ENCODE peak calls at places on chromosomes 7 and 10, in five cellular contexts. One of them, this sample, is unnamed.

GRCh38 chr10:118564652-118565051 is 30.8 kb downstream of the PRLHR start:
- DNase-seq in endothelial cell: peak
- DNase-seq in mucosa of descending colon: no peak
- DNase-seq in IMR-90: no peak
- DNase-seq in CD14-positive monocyte: no peak
- DNase-seq in this sample: no peak

GRCh38 chr10:14405076-14406065 is 74.6 kb upstream of the FRMD4A start:
- DNase-seq in mucosa of descending colon: no peak
- DNase-seq in IMR-90: peak
- DNase-seq in endothelial cell: no peak
- DNase-seq in CD14-positive monocyte: no peak
- DNase-seq in this sample: no peak

GRCh38 chr10:65570143-65571010 is 1355.5 kb upstream of the LRRTM3 start:
- DNase-seq in CD14-positive monocyte: no peak
- DNase-seq in mucosa of descending colon: peak
- DNase-seq in IMR-90: peak
- DNase-seq in endothelial cell: peak
- DNase-seq in this sample: no peak

GRCh38 chr10:92656266-92656961 is 33.3 kb upstream of the HHEX start:
- DNase-seq in CD14-positive monocyte: no peak
- DNase-seq in mucosa of descending colon: peak
- DNase-seq in IMR-90: no peak
- DNase-seq in endothelial cell: no peak
- DNase-seq in this sample: no peak

GRCh38 chr10:86366033-86366901 is at the start of gene GRID1:
- DNase-seq in CD14-positive monocyte: peak
- DNase-seq in IMR-90: no peak
- DNase-seq in mucosa of descending colon: no peak
- DNase-seq in endothelial cell: peak
- DNase-seq in this sample: peak

GRCh38 chr7:116963234-116963633 is 9.9 kb downstream of the ST7 start:
- DNase-seq in endothelial cell: no peak
- DNase-seq in CD14-positive monocyte: no peak
- DNase-seq in IMR-90: no peak
- DNase-seq in mucosa of descending colon: no peak
- DNase-seq in this sample: no peak

GRCh38 chr10:22701132-22701851 is 13.1 kb downstream of the PIP4K2A start:
- DNase-seq in mucosa of descending colon: no peak
- DNase-seq in endothelial cell: no peak
- DNase-seq in CD14-positive monocyte: no peak
- DNase-seq in IMR-90: no peak
- DNase-seq in this sample: no peak

GRCh38 chr10:126528320-126528835 is 140.1 kb upstream of the ADAM12 start:
- DNase-seq in IMR-90: no peak
- DNase-seq in endothelial cell: no peak
- DNase-seq in mucosa of descending colon: no peak
- DNase-seq in CD14-positive monocyte: no peak
- DNase-seq in this sample: no peak

GRCh38 chr10:8050561-8051108 is 3.9 kb upstream of the GATA3 start:
- DNase-seq in endothelial cell: no peak
- DNase-seq in CD14-positive monocyte: no peak
- DNase-seq in mucosa of descending colon: peak
- DNase-seq in IMR-90: peak
- DNase-seq in this sample: no peak

GRCh38 chr7:11570922-11571550 is 261.0 kb downstream of the THSD7A start:
- DNase-seq in IMR-90: no peak
- DNase-seq in CD14-positive monocyte: no peak
- DNase-seq in endothelial cell: no peak
- DNase-seq in mucosa of descending colon: no peak
- DNase-seq in this sample: no peak

GRCh38 chr7:1197997-1198632 is 34.6 kb upstream of the UNCX start:
- DNase-seq in IMR-90: peak
- DNase-seq in mucosa of descending colon: no peak
- DNase-seq in CD14-positive monocyte: no peak
- DNase-seq in endothelial cell: no peak
- DNase-seq in this sample: no peak

GRCh38 chr10:86742230-86742629 is 14.2 kb upstream of the BMPR1A start:
- DNase-seq in IMR-90: no peak
- DNase-seq in endothelial cell: no peak
- DNase-seq in CD14-positive monocyte: no peak
- DNase-seq in mucosa of descending colon: peak
- DNase-seq in this sample: no peak

DNA sequence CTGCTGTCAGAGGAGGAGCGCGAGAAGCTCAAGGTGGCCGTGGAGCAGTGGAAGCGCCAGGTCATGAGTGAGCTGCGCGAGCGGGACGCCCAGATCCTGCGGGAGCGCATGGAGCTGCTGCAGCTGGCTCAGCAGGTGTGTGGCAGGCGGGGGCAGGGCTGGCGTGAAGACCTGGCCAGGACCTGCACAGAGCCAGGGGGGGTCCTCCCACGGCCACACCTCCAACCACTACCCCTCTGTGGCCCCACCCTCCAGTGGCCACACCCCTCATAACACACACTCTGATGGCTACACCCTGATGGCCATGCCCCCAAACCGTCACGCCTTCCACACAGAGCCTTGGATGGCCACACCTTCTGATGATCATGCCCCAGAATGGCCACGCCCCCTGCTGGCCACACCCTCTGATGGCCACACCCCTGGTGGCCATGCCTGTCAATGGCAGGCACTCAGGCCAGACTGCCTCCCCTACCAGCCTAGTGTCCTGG is 23.4 kb upstream of the DPYSL4 start:
- DNase-seq in endothelial cell: peak
- DNase-seq in CD14-positive monocyte: no peak
- DNase-seq in mucosa of descending colon: peak
- DNase-seq in IMR-90: no peak
- DNase-seq in this sample: peak
- TF ChIP-seq CTCF in endothelial cell: peak
- TF ChIP-seq CTCF in CD14-positive monocyte: no peak
- TF ChIP-seq CTCF in mucosa of descending colon: no peak
- TF ChIP-seq CTCF in IMR-90: no peak
- TF ChIP-seq CTCF in this sample: peak

GRCh38 chr7:27777662-27778061 is 37.7 kb downstream of the TAX1BP1 start:
- DNase-seq in mucosa of descending colon: no peak
- DNase-seq in IMR-90: no peak
- DNase-seq in endothelial cell: no peak
- DNase-seq in CD14-positive monocyte: no peak
- DNase-seq in this sample: no peak

GRCh38 chr7:27779873-27780272 is 39.9 kb downstream of the TAX1BP1 start:
- DNase-seq in IMR-90: no peak
- DNase-seq in mucosa of descending colon: no peak
- DNase-seq in CD14-positive monocyte: no peak
- DNase-seq in endothelial cell: no peak
- DNase-seq in this sample: no peak

GRCh38 chr7:27771111-27771510 is 31.1 kb downstream of the TAX1BP1 start:
- DNase-seq in mucosa of descending colon: no peak
- DNase-seq in endothelial cell: no peak
- DNase-seq in CD14-positive monocyte: no peak
- DNase-seq in IMR-90: no peak
- DNase-seq in this sample: no peak

GRCh38 chr7:27775772-27776171 is 35.8 kb downstream of the TAX1BP1 start:
- DNase-seq in endothelial cell: no peak
- DNase-seq in mucosa of descending colon: no peak
- DNase-seq in CD14-positive monocyte: no peak
- DNase-seq in IMR-90: no peak
- DNase-seq in this sample: no peak

GRCh38 chr7:27774717-27775328 is 34.9 kb downstream of the TAX1BP1 start:
- DNase-seq in mucosa of descending colon: peak
- DNase-seq in CD14-positive monocyte: no peak
- DNase-seq in endothelial cell: no peak
- DNase-seq in IMR-90: peak
- DNase-seq in this sample: no peak
- TF ChIP-seq CTCF in mucosa of descending colon: peak
- TF ChIP-seq CTCF in CD14-positive monocyte: peak
- TF ChIP-seq CTCF in endothelial cell: peak
- TF ChIP-seq CTCF in IMR-90: peak
- TF ChIP-seq CTCF in this sample: peak

GRCh38 chr7:77293046-77293445 is 93.4 kb upstream of the FGL2 start:
- DNase-seq in IMR-90: no peak
- DNase-seq in CD14-positive monocyte: no peak
- DNase-seq in endothelial cell: no peak
- DNase-seq in mucosa of descending colon: no peak
- DNase-seq in this sample: no peak
- TF ChIP-seq CTCF in IMR-90: no peak
- TF ChIP-seq CTCF in CD14-positive monocyte: no peak
- TF ChIP-seq CTCF in endothelial cell: peak
- TF ChIP-seq CTCF in mucosa of descending colon: no peak
- TF ChIP-seq CTCF in this sample: no peak

GRCh38 chr10:71623098-71623985 is 96.2 kb downstream of the C10orf105 start:
- DNase-seq in endothelial cell: peak
- DNase-seq in mucosa of descending colon: no peak
- DNase-seq in CD14-positive monocyte: no peak
- DNase-seq in IMR-90: peak
- DNase-seq in this sample: no peak
- TF ChIP-seq CTCF in endothelial cell: no peak
- TF ChIP-seq CTCF in mucosa of descending colon: no peak
- TF ChIP-seq CTCF in CD14-positive monocyte: peak
- TF ChIP-seq CTCF in IMR-90: peak
- TF ChIP-seq CTCF in this sample: peak

GRCh38 chr10:59709472-59710125 is at the start of gene SLC16A9:
- DNase-seq in CD14-positive monocyte: no peak
- DNase-seq in mucosa of descending colon: peak
- DNase-seq in endothelial cell: peak
- DNase-seq in IMR-90: peak
- DNase-seq in this sample: no peak
- TF ChIP-seq CTCF in CD14-positive monocyte: no peak
- TF ChIP-seq CTCF in mucosa of descending colon: no peak
- TF ChIP-seq CTCF in endothelial cell: no peak
- TF ChIP-seq CTCF in IMR-90: peak
- TF ChIP-seq CTCF in this sample: peak

GRCh38 chr7:158760936-158761335 is 56.3 kb upstream of the NCAPG2 start:
- DNase-seq in endothelial cell: no peak
- DNase-seq in mucosa of descending colon: no peak
- DNase-seq in IMR-90: no peak
- DNase-seq in CD14-positive monocyte: no peak
- DNase-seq in this sample: no peak
- TF ChIP-seq CTCF in endothelial cell: no peak
- TF ChIP-seq CTCF in mucosa of descending colon: no peak
- TF ChIP-seq CTCF in IMR-90: peak
- TF ChIP-seq CTCF in CD14-positive monocyte: no peak
- TF ChIP-seq CTCF in this sample: peak

GRCh38 chr10:35574924-35575352 is 30.2 kb upstream of the GJD4 start:
- DNase-seq in IMR-90: peak
- DNase-seq in mucosa of descending colon: no peak
- DNase-seq in CD14-positive monocyte: no peak
- DNase-seq in endothelial cell: peak
- DNase-seq in this sample: no peak
- TF ChIP-seq CTCF in IMR-90: peak
- TF ChIP-seq CTCF in mucosa of descending colon: no peak
- TF ChIP-seq CTCF in CD14-positive monocyte: no peak
- TF ChIP-seq CTCF in endothelial cell: peak
- TF ChIP-seq CTCF in this sample: peak

This sample was measured in chondrocyte.